ENCODE peak calls at places on chromosomes 13 and 19, in seven cellular contexts. R, S, C, P, A, U and J are unnamed samples.
A peak's percentile ranks its signal among the peaks of the same experiment; 100 is the strongest.

GRCh38 chr19:50465986-50466771 is 10.1 kb upstream of the EMC10 start:
- DNase-seq in P (no peak), R (no peak), U (no peak), A (peak; percentile 22), C (peak; percentile 25), S (no peak), J (no peak)

GRCh38 chr19:35349614-35350521 is 2.2 kb downstream of the FFAR1 start:
- DNase-seq in C (no peak), P (no peak), S (no peak), R (no peak), U (no peak), A (no peak), J (no peak)

GRCh38 chr19:38577826-38578225 is 39.9 kb downstream of the MAP4K1 start:
- DNase-seq in R (no peak), U (no peak), A (no peak), C (no peak), S (no peak), P (no peak), J (no peak)

GRCh38 chr19:13132471-13133166 is 14.6 kb downstream of the NACC1 start:
- DNase-seq in P (peak; percentile 33), A (no peak), U (peak; percentile 51), S (no peak), C (peak; percentile 87), R (no peak), J (peak; percentile 69)

GRCh38 chr19:53992211-53992610 is 774 bp downstream of the CACNG6 start:
- DNase-seq in A (no peak), C (no peak), S (no peak), P (no peak), R (no peak), U (no peak), J (no peak)

GRCh38 chr19:12093777-12094176 is 29.2 kb downstream of the ZNF844 start:
- DNase-seq in A (no peak), U (no peak), R (no peak), S (no peak), C (no peak), P (no peak), J (no peak)

GRCh38 chr13:110012102-110012739 is 225.8 kb upstream of the IRS2 start:
- DNase-seq in P (peak; percentile 93), U (no peak), S (no peak), R (peak; percentile 99), A (no peak), C (peak; percentile 100), J (peak; percentile 99)

GRCh38 chr13:39385154-39385553 is 217.8 kb downstream of the LHFPL6 start:
- DNase-seq in U (no peak), S (no peak), P (no peak), A (no peak), C (peak; percentile 72), R (peak; percentile 32), J (no peak)

GRCh38 chr13:58950911-58951310 is 1212.8 kb downstream of the DIAPH3 start:
- DNase-seq in C (no peak), A (no peak), R (no peak), P (no peak), U (no peak), S (no peak), J (no peak)

GRCh38 chr13:99845136-99845874 is 126.3 kb downstream of the ZIC5 start:
- DNase-seq in S (no peak), R (no peak), A (no peak), C (no peak), P (no peak), U (no peak), J (no peak)

GRCh38 chr19:21463449-21464105 is 41.8 kb upstream of the ZNF429 start:
- DNase-seq in U (peak; percentile 81), C (no peak), P (no peak), S (peak; percentile 22), A (peak; percentile 63), R (no peak), J (no peak)

GRCh38 chr19:2223391-2223790 is 12.7 kb downstream of the PLEKHJ1 start:
- DNase-seq in C (no peak), S (no peak), P (no peak), R (no peak), A (no peak), U (no peak), J (no peak)

GRCh38 chr19:51439021-51439465 is 19.2 kb downstream of the SIGLEC8 start:
- DNase-seq in A (no peak), U (peak; percentile 66), C (peak; percentile 18), S (no peak), P (peak; percentile 7), R (peak; percentile 1), J (no peak)

GRCh38 chr13:49563513-49563912 is 21.8 kb downstream of the RCBTB1 start:
- DNase-seq in S (no peak), U (no peak), R (no peak), A (no peak), P (peak; percentile 51), C (peak; percentile 37), J (no peak)